ENCODE peak calls at places on chromosomes 12 and 14, in ten cellular contexts. V is cardiac muscle cell, O is body of pancreas, U is GM12878, S is HCT116, K is IMR-90, A is A549, I is stomach, M is GM23248, R is right lobe of liver. E is an unnamed sample. For H3K4me1, the result is how much of the 10 kb centered on the place peaks cover.

GRCh38 chr14:96103560-96104460 is 64.6 kb downstream of the C14orf132 start:
- DNase-seq in O (no peak), S (no peak), R (no peak), U (no peak), V (no peak), A (no peak), I (no peak), K (no peak), M (no peak), E (no peak)

GRCh38 chr12:104733717-104734175 is 224.3 kb downstream of the SLC41A2 start:
- DNase-seq in U (no peak), O (peak), K (no peak), V (peak), R (no peak), M (no peak), I (no peak), A (peak), S (peak), E (peak)

GRCh38 chr12:130960787-130961186 is 7.1 kb downstream of the ADGRD1 start:
- DNase-seq in O (no peak), I (no peak), R (no peak), V (no peak), U (no peak), K (no peak), M (no peak), S (no peak), A (no peak), E (no peak)

GRCh38 chr12:3149505-3150307 is 72.5 kb downstream of the TSPAN9 start:
- DNase-seq in M (peak), V (no peak), U (no peak), K (no peak), S (no peak), O (no peak), R (no peak), I (no peak), A (no peak), E (no peak)

GRCh38 chr12:76094754-76095153 is 10.3 kb upstream of the NAP1L1 start:
- DNase-seq in R (no peak), V (no peak), A (no peak), U (no peak), I (no peak), O (no peak), M (no peak), S (no peak), K (no peak), E (no peak)

GRCh38 chr12:968561-968960 is 19.1 kb upstream of the RAD52 start:
- DNase-seq in V (no peak), S (no peak), M (no peak), A (no peak), R (no peak), I (no peak), O (no peak), U (no peak), K (no peak), E (no peak)

GRCh38 chr14:67487937-67488893 is at the start of gene TMEM229B:
- DNase-seq in K (no peak), R (peak), I (peak), O (peak), S (no peak), V (no peak), U (peak), A (no peak), M (no peak), E (peak)

GRCh38 chr14:24879661-24880381 is 170.1 kb downstream of the STXBP6 start:
- DNase-seq in R (no peak), K (no peak), A (no peak), M (peak), S (no peak), O (no peak), I (no peak), V (peak), U (no peak), E (no peak)

GRCh38 chr14:75249251-75249957 is 29.2 kb upstream of the FOS start:
- DNase-seq in I (peak), R (no peak), V (no peak), A (no peak), M (no peak), K (no peak), S (no peak), O (peak), U (peak), E (peak)

GRCh38 chr12:104751024-104751570 is 207.0 kb downstream of the SLC41A2 start:
- DNase-seq in V (no peak), R (no peak), S (no peak), U (no peak), A (no peak), K (no peak), O (no peak), M (no peak), I (no peak), E (no peak)

GRCh38 chr14:100737526-100737925 is 10.8 kb downstream of the DLK1 start:
- DNase-seq in M (no peak), V (no peak), R (peak), U (no peak), K (no peak), I (no peak), A (no peak), O (no peak), S (no peak), E (no peak)

GRCh38 chr12:32102234-32102633 is 4.4 kb upstream of the BICD1 start:
- DNase-seq in K (no peak), A (no peak), V (peak), O (no peak), R (no peak), I (no peak), U (no peak), M (peak), S (no peak), E (no peak)

GRCh38 chr12:26798013-26798412 is 35.0 kb downstream of the ITPR2 start:
- DNase-seq in I (no peak), O (no peak), R (no peak), K (peak), A (no peak), M (no peak), U (peak), V (peak), S (no peak), E (no peak)

GRCh38 chr12:59940676-59941342 is 345.0 kb downstream of the SLC16A7 start:
- DNase-seq in V (no peak), K (no peak), U (no peak), R (no peak), I (no peak), O (no peak), S (no peak), M (no peak), A (no peak), E (no peak)

GRCh38 chr12:74334770-74335169 is 202.9 kb upstream of the ATXN7L3B start:
- DNase-seq in A (peak), S (peak), U (no peak), V (peak), O (no peak), M (no peak), K (peak), R (no peak), I (no peak), E (no peak)

GRCh38 chr12:97616936-97617335 is 154.3 kb downstream of the RMST start:
- DNase-seq in U (no peak), R (no peak), V (no peak), S (no peak), A (no peak), K (no peak), O (no peak), I (no peak), M (no peak), E (no peak)

GRCh38 chr12:119621878-119622277 is 28.3 kb downstream of the TMEM233 start:
- DNase-seq in K (no peak), A (no peak), R (no peak), U (no peak), M (peak), V (no peak), O (no peak), I (no peak), S (no peak), E (no peak)

GRCh38 chr14:100159865-100160533 is 554 bp upstream of the DEGS2 start:
- DNase-seq in S (no peak), U (no peak), V (no peak), K (no peak), A (no peak), I (no peak), O (no peak), M (no peak), R (no peak), E (no peak)

GRCh38 chr12:106918746-106919145 is 37.0 kb upstream of the TMEM263 start:
- DNase-seq in M (no peak), S (peak), R (no peak), A (peak), O (no peak), V (peak), K (peak), U (no peak), I (no peak), E (no peak)

GRCh38 chr14:24052656-24053547 is 1.1 kb downstream of the CARMIL3 start:
- DNase-seq in S (no peak), K (no peak), O (no peak), R (no peak), A (no peak), I (no peak), V (no peak), U (no peak), M (peak), E (peak)

GRCh38 chr14:75566321-75566720 is 12.1 kb upstream of the FLVCR2 start:
- DNase-seq in A (no peak), I (no peak), V (no peak), S (no peak), M (peak), R (no peak), U (no peak), K (no peak), O (no peak), E (peak)

GRCh38 chr14:105902131-105902898 is 375.9 kb downstream of the TMEM121 start:
- DNase-seq in R (no peak), A (no peak), S (no peak), I (no peak), O (no peak), K (no peak), V (no peak), M (no peak), U (no peak), E (no peak)

GRCh38 chr14:96189288-96189711 is 15.3 kb upstream of the BDKRB2 start:
- DNase-seq in R (no peak), O (no peak), K (peak), I (no peak), S (no peak), M (peak), A (no peak), V (peak), U (no peak), E (no peak)

GRCh38 chr12:3607039-3607719 is 116.2 kb downstream of the PRMT8 start:
- DNase-seq in K (no peak), O (no peak), S (no peak), V (no peak), U (no peak), I (no peak), M (no peak), R (no peak), A (no peak), E (no peak)

GRCh38 chr12:66804555-66804954 is 125.7 kb upstream of the GRIP1 start:
- DNase-seq in M (no peak), V (no peak), R (no peak), I (no peak), S (no peak), K (no peak), A (no peak), U (no peak), O (no peak), E (no peak)

GRCh38 chr12:89827592-89827991 is 119.0 kb upstream of the ATP2B1 start:
- DNase-seq in M (no peak), K (no peak), I (no peak), R (no peak), U (no peak), O (no peak), V (no peak), A (no peak), S (no peak), E (no peak)

GRCh38 chr12:125683748-125684381 is 618.6 kb downstream of the AACS start:
- DNase-seq in S (no peak), U (no peak), M (no peak), I (peak), V (no peak), R (peak), K (no peak), O (peak), A (peak), E (no peak)

GRCh38 chr12:31323466-31324115 is 2.4 kb downstream of the SINHCAF start:
- DNase-seq in O (no peak), M (peak), A (peak), U (no peak), K (no peak), S (no peak), V (peak), I (peak), R (peak), E (no peak)

GRCh38 chr14:50559990-50560928 is at the start of gene ATL1:
- DNase-seq in V (peak), O (peak), M (peak), K (peak), A (peak), I (peak), R (peak), S (peak), U (no peak), E (peak)

GRCh38 chr12:96170328-96170727 is 23.8 kb upstream of the ELK3 start:
- DNase-seq in I (no peak), U (no peak), K (no peak), M (no peak), A (no peak), V (no peak), O (no peak), S (no peak), R (no peak), E (no peak)

GRCh38 chr12:85273411-85274075 is 6.5 kb upstream of the ALX1 start:
- DNase-seq in S (no peak), K (no peak), O (no peak), A (no peak), U (no peak), M (peak), I (no peak), R (no peak), V (no peak), E (no peak)

GRCh38 chr12:11555743-11556625 is 93.5 kb upstream of the ETV6 start:
- DNase-seq in S (no peak), M (peak), A (no peak), V (peak), I (peak), R (no peak), K (no peak), U (no peak), O (peak), E (peak)

GRCh38 chr14:100123618-100124017 is 35.8 kb downstream of the DEGS2 start:
- DNase-seq in K (no peak), M (no peak), I (no peak), U (no peak), O (no peak), A (no peak), V (no peak), R (no peak), S (no peak), E (no peak)

GRCh38 chr14:61749264-61749663 is 13.0 kb upstream of the SNAPC1 start:
- DNase-seq in K (peak), S (no peak), O (no peak), U (no peak), M (peak), A (peak), R (no peak), I (no peak), V (peak), E (no peak)

GRCh38 chr14:61749867-61750266 is 12.4 kb upstream of the SNAPC1 start:
- DNase-seq in R (no peak), V (peak), O (no peak), M (peak), S (no peak), I (no peak), A (peak), U (no peak), K (no peak), E (no peak)

GRCh38 chr14:61752626-61753025 is 9.6 kb upstream of the SNAPC1 start:
- DNase-seq in M (peak), K (peak), R (no peak), S (no peak), V (peak), A (no peak), O (no peak), I (no peak), U (peak), E (no peak)

GRCh38 chr14:61751475-61751989 is 10.7 kb upstream of the SNAPC1 start:
- DNase-seq in M (peak), I (no peak), R (no peak), O (no peak), U (no peak), K (no peak), S (no peak), V (peak), A (no peak), E (no peak)

DNA sequence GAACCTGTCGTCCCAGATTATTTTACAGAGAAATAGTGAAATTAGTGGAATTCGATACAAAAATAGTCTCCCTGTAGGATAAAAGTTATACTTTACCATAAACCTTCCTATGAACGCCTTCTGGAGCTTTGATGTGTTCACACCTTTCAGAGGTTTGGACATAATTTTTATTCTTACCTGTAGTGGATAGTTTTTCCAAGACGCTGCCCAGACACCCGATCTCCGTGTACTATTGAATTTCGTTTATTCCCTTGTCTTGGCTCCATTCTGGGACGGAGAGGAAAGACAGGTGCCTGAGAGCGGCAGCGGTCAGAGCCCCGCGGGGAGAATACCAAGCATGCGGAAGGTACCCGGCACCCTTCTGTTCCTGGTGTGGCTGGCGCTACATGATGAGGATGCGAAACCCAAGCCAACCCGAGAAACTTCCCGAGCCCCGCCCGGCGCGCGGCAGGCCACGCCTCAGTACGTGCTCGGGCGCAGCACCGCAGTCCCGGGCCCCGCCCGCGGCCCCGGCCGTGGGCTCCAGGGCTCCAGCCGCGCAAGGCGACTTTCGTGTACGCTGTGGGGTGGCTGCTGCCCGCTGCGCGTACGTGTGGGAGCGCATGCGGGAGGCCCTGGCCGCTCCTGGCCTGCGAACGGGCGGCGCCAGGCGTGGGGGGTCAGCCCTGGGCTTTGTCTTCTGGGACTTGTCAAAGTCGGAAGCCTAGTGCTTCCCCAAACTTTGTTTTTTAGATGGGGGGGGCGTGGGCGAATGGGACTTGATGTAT is 11.3 kb upstream of the SNAPC1 start:
- DNase-seq in R (peak), U (peak), O (peak), K (peak), V (peak), M (peak), I (peak), S (peak), A (peak), E (peak)
- H3K4me1 ChIP-seq in R (under half), U (under half), O (under half), K (under half), V (under half), M (half or more), I (under half), S (under half), A (half or more), E (under half)

GRCh38 chr14:101884537-101885253 is 79.7 kb upstream of the DYNC1H1 start:
- DNase-seq in V (no peak), O (no peak), I (no peak), R (no peak), K (no peak), U (no peak), M (no peak), S (no peak), A (no peak), E (no peak)

GRCh38 chr14:101880016-101880297 is 84.4 kb upstream of the DYNC1H1 start:
- DNase-seq in O (no peak), U (no peak), A (no peak), V (no peak), K (no peak), I (no peak), R (no peak), S (no peak), M (no peak), E (no peak)

GRCh38 chr14:101881426-101881825 is 82.9 kb upstream of the DYNC1H1 start:
- DNase-seq in K (no peak), A (no peak), S (no peak), I (no peak), R (no peak), M (no peak), O (peak), U (no peak), V (no peak), E (no peak)

GRCh38 chr14:101885254-101885576 is 79.2 kb upstream of the DYNC1H1 start:
- DNase-seq in K (no peak), A (no peak), O (no peak), S (no peak), R (no peak), I (no peak), M (no peak), U (no peak), V (no peak), E (no peak)

GRCh38 chr14:101882141-101882935 is 82.0 kb upstream of the DYNC1H1 start:
- DNase-seq in V (no peak), R (no peak), A (no peak), K (no peak), M (no peak), S (no peak), O (no peak), U (no peak), I (no peak), E (no peak)
- H3K4me1 ChIP-seq in V (under half), R (under half), A (under half), K (under half), M (under half), S (under half), O (under half), U (under half), I (under half), E (under half)

GRCh38 chr14:91406982-91407381 is 10.6 kb downstream of the CCDC88C start:
- DNase-seq in A (no peak), R (no peak), U (no peak), S (no peak), I (no peak), M (no peak), K (no peak), V (no peak), O (no peak), E (no peak)
- H3K4me1 ChIP-seq in A (under half), R (under half), U (half or more), S (under half), I (under half), M (under half), K (under half), V (under half), O (under half), E (half or more)

GRCh38 chr12:44667461-44667860 is 208.7 kb downstream of the NELL2 start:
- DNase-seq in U (no peak), S (no peak), K (no peak), R (no peak), A (no peak), V (no peak), M (no peak), O (no peak), I (no peak), E (no peak)
- H3K4me1 ChIP-seq in U (under half), S (under half), K (under half), R (under half), A (under half), V (under half), M (under half), O (under half), I (under half), E (under half)

DNA sequence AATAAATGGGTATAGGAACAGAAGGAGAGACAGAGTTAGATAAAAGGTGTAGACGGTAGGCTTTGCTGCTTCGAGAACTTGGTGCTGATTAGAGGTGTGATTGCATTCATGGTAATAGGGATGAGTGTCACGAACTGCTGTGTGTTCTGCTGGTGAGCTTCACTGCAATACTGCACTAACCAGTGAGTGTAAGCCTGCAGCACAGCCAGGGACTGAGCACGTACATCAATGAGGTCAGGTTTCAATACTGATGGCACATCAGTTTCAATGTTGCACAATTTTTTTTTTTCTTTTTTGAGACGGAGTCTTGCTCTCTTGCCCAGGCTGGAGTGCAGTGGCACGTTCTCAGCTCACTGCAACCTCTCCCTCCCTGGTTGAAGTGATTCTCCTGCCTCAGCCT is 24.9 kb upstream of the EDDM3A start:
- DNase-seq in S (no peak), V (no peak), M (no peak), A (no peak), O (no peak), K (no peak), U (no peak), I (no peak), R (no peak), E (no peak)
- H3K4me1 ChIP-seq in S (under half), V (under half), M (under half), A (under half), O (under half), K (under half), U (under half), I (under half), R (under half), E (under half)